ENCODE peak calls at places on chromosomes 5 and 9, in four cellular contexts. U is T-cell; C is chondrocyte; K is central memory CD4-positive, alpha-beta T cell. Y is an unnamed sample.

GRCh38 chr5:31860726-31861432 is 221.9 kb downstream of the PDZD2 start:
- DNase-seq in U (no peak), K (no peak), C (no peak), Y (no peak)

GRCh38 chr5:80871541-80871961 is 88.6 kb upstream of the RASGRF2 start:
- DNase-seq in C (no peak), U (no peak), K (no peak), Y (no peak)

GRCh38 chr5:9544502-9545300 is 1.2 kb downstream of the SEMA5A start:
- DNase-seq in K (peak), C (peak), U (no peak), Y (no peak)

GRCh38 chr5:178547052-178547666 is 43.0 kb downstream of the COL23A1 start:
- DNase-seq in K (no peak), U (no peak), C (no peak), Y (no peak)

GRCh38 chr9:77514886-77515711 is 133.0 kb downstream of the GNA14 start:
- DNase-seq in U (no peak), C (no peak), K (no peak), Y (no peak)

GRCh38 chr5:176658007-176658599 is 10.8 kb downstream of the TSPAN17 start:
- DNase-seq in C (no peak), U (peak), K (peak), Y (peak)

GRCh38 chr5:1468629-1469527 is 23.6 kb upstream of the SLC6A3 start:
- DNase-seq in K (no peak), U (no peak), C (peak), Y (no peak)

GRCh38 chr9:1231998-1232919 is 182.1 kb downstream of the DMRT2 start:
- DNase-seq in U (no peak), K (no peak), C (no peak), Y (no peak)

GRCh38 chr9:98796364-98797101 is at the start of gene ANKS6:
- DNase-seq in K (peak), C (no peak), U (peak), Y (peak)

GRCh38 chr5:177447066-177447610 is 524 bp downstream of the PRR7 start:
- DNase-seq in U (peak), C (no peak), K (peak), Y (peak)

GRCh38 chr9:85158512-85158911 is 489.0 kb downstream of the NTRK2 start:
- DNase-seq in U (no peak), K (no peak), C (no peak), Y (no peak)

GRCh38 chr9:1083325-1083913 is 33.3 kb downstream of the DMRT2 start:
- DNase-seq in K (no peak), C (no peak), U (no peak), Y (no peak)

GRCh38 chr9:35002623-35003022 is 13.1 kb downstream of the DNAJB5 start:
- DNase-seq in U (no peak), C (no peak), K (no peak), Y (no peak)

GRCh38 chr9:95057121-95057520 is 260.4 kb downstream of the FANCC start:
- DNase-seq in U (no peak), K (no peak), C (no peak), Y (no peak)

GRCh38 chr5:159826351-159827222 is 89.7 kb upstream of the ADRA1B start:
- DNase-seq in C (no peak), K (no peak), U (no peak), Y (no peak)

GRCh38 chr5:152622628-152623027 is 217.5 kb upstream of the NMUR2 start:
- DNase-seq in K (no peak), C (no peak), U (no peak), Y (no peak)

GRCh38 chr5:40781843-40782409 is 16.2 kb downstream of the PRKAA1 start:
- DNase-seq in U (no peak), C (no peak), K (no peak), Y (no peak)

GRCh38 chr5:155729684-155730059 is 597.3 kb upstream of the SGCD start:
- DNase-seq in K (no peak), C (no peak), U (no peak), Y (no peak)

GRCh38 chr9:134778841-134779411 is 101.7 kb upstream of the FCN2 start:
- DNase-seq in C (no peak), K (no peak), U (no peak), Y (no peak)

GRCh38 chr9:77708416-77708815 is 60.3 kb upstream of the GNA14 start:
- DNase-seq in U (no peak), K (no peak), C (no peak), Y (no peak)

GRCh38 chr9:4301971-4302427 is 2.1 kb upstream of the GLIS3 start:
- DNase-seq in U (no peak), K (no peak), C (no peak), Y (no peak)

GRCh38 chr5:132055808-132056609 is 4.4 kb upstream of the IL3 start:
- DNase-seq in K (peak), C (peak), U (peak), Y (no peak)

GRCh38 chr5:158209219-158209908 is 350.4 kb upstream of the CLINT1 start:
- DNase-seq in U (no peak), K (no peak), C (no peak), Y (no peak)

GRCh38 chr5:8845316-8845715 is 700.6 kb downstream of the SEMA5A start:
- DNase-seq in U (no peak), K (no peak), C (no peak), Y (no peak)

GRCh38 chr9:130235558-130236435 is 29.8 kb upstream of the HMCN2 start:
- DNase-seq in C (peak), U (peak), K (peak), Y (peak)

GRCh38 chr5:6399978-6400910 is 21.9 kb upstream of the MED10 start:
- DNase-seq in C (no peak), K (no peak), U (no peak), Y (no peak)

GRCh38 chr5:34811691-34812090 is 27.3 kb upstream of the TTC23L start:
- DNase-seq in U (no peak), C (no peak), K (no peak), Y (no peak)

GRCh38 chr5:131423056-131423455 is 159.2 kb downstream of the CDC42SE2 start:
- DNase-seq in K (no peak), U (no peak), C (no peak), Y (no peak)

GRCh38 chr9:133951265-133951664 is 40.9 kb downstream of the VAV2 start:
- DNase-seq in C (peak), U (no peak), K (no peak), Y (no peak)

Y was measured in naive thymus-derived CD4-positive, alpha-beta T cell.